ENCODE peak calls at places on chromosomes 7 and 10, in seven cellular contexts. D is HFF-Myc, Z is BJ, V is OCI-M1, R is iris pigment epithelial cell, W is Kasumi-1, A is right lobe of liver. J is an unnamed sample.

GRCh38 chr7:101696-102376 is 90.5 kb upstream of the FAM20C start:
- DNase-seq in D (no peak), Z (peak; percentile 67), V (no peak), R (peak; percentile 35), W (no peak), A (no peak), J (peak; percentile 35)

GRCh38 chr7:92634924-92635519 is 44.8 kb upstream of the FAM133B start:
- DNase-seq in D (peak; percentile 73), Z (peak; percentile 36), V (peak; percentile 97), R (peak; percentile 94), W (peak; percentile 66), A (no peak), J (peak; percentile 40)

GRCh38 chr7:106047146-106047545 is 65.0 kb downstream of the SYPL1 start:
- DNase-seq in D (no peak), Z (no peak), V (no peak), R (no peak), W (no peak), A (no peak), J (no peak)

GRCh38 chr7:94962661-94963060 is 55.3 kb downstream of the PPP1R9A start:
- DNase-seq in D (no peak), Z (no peak), V (no peak), R (no peak), W (no peak), A (no peak), J (no peak)

GRCh38 chr10:102334106-102334505 is 61.4 kb upstream of the NFKB2 start:
- DNase-seq in D (no peak), Z (no peak), V (no peak), R (peak; percentile 76), W (no peak), A (no peak), J (no peak)

GRCh38 chr10:47178537-47179290 is 121.3 kb upstream of the GDF10 start:
- DNase-seq in D (no peak), Z (no peak), V (no peak), R (no peak), W (no peak), A (no peak), J (no peak)

GRCh38 chr10:126160971-126161630 is 227.2 kb downstream of the ADAM12 start:
- DNase-seq in D (no peak), Z (no peak), V (peak; percentile 56), R (no peak), W (no peak), A (no peak), J (no peak)

GRCh38 chr7:36262286-36262685 is 109.2 kb downstream of the EEPD1 start:
- DNase-seq in D (no peak), Z (no peak), V (peak; percentile 1), R (peak; percentile 39), W (no peak), A (no peak), J (no peak)

GRCh38 chr7:36487756-36488336 is 98.2 kb downstream of the ANLN start:
- DNase-seq in D (no peak), Z (no peak), V (peak; percentile 78), R (peak; percentile 68), W (peak; percentile 88), A (no peak), J (no peak)

GRCh38 chr10:100327007-100327700 is 2.9 kb downstream of the PKD2L1 start:
- DNase-seq in D (no peak), Z (no peak), V (peak; percentile 91), R (no peak), W (peak; percentile 91), A (no peak), J (no peak)

GRCh38 chr7:74275401-74275881 is 13.8 kb upstream of the CLIP2 start:
- DNase-seq in D (no peak), Z (no peak), V (peak; percentile 78), R (no peak), W (no peak), A (no peak), J (no peak)

GRCh38 chr7:44615149-44615611 is 8.8 kb downstream of the OGDH start:
- DNase-seq in D (no peak), Z (no peak), V (no peak), R (peak; percentile 42), W (peak; percentile 83), A (no peak), J (no peak)

GRCh38 chr7:16921644-16922257 is 40.0 kb upstream of the AGR3 start:
- DNase-seq in D (no peak), Z (no peak), V (no peak), R (peak; percentile 30), W (no peak), A (no peak), J (no peak)

GRCh38 chr7:147443942-147444341 is 1146.6 kb upstream of the C7orf33 start:
- DNase-seq in D (no peak), Z (no peak), V (no peak), R (no peak), W (no peak), A (no peak), J (no peak)

GRCh38 chr10:21083861-21084260 is 186.8 kb upstream of the NEBL start:
- DNase-seq in D (no peak), Z (no peak), V (no peak), R (no peak), W (no peak), A (no peak), J (no peak)

GRCh38 chr7:91940572-91941341 is at the start of gene AKAP9:
- DNase-seq in D (no peak), Z (no peak), V (peak; percentile 100), R (peak; percentile 84), W (peak; percentile 83), A (peak; percentile 95), J (no peak)

GRCh38 chr7:90988996-90989765 is 275.1 kb upstream of the FZD1 start:
- DNase-seq in D (no peak), Z (no peak), V (no peak), R (no peak), W (no peak), A (no peak), J (no peak)

GRCh38 chr7:48087349-48087748 is 1.7 kb upstream of the UPP1 start:
- DNase-seq in D (no peak), Z (no peak), V (no peak), R (peak; percentile 85), W (no peak), A (no peak), J (no peak)

GRCh38 chr10:59708816-59709471 is 706 bp downstream of the SLC16A9 start:
- DNase-seq in D (no peak), Z (no peak), V (no peak), R (peak; percentile 8), W (no peak), A (no peak), J (no peak)

GRCh38 chr7:75984130-75985008 is 10.0 kb downstream of the TMEM120A start:
- DNase-seq in D (no peak), Z (no peak), V (no peak), R (no peak), W (no peak), A (no peak), J (no peak)

GRCh38 chr7:151568951-151569652 is 49.4 kb upstream of the RHEB start:
- DNase-seq in D (no peak), Z (no peak), V (no peak), R (no peak), W (no peak), A (no peak), J (no peak)

GRCh38 chr7:139716156-139716942 is 61.4 kb downstream of the HIPK2 start:
- DNase-seq in D (no peak), Z (no peak), V (no peak), R (no peak), W (no peak), A (no peak), J (no peak)

GRCh38 chr7:159104188-159105030 is 40.3 kb downstream of the VIPR2 start:
- DNase-seq in D (no peak), Z (no peak), V (no peak), R (no peak), W (no peak), A (peak; percentile 33), J (no peak)

GRCh38 chr10:100043796-100044195 is 34.0 kb upstream of the DNMBP start:
- DNase-seq in D (peak; percentile 61), Z (peak; percentile 30), V (no peak), R (peak; percentile 43), W (peak; percentile 29), A (no peak), J (peak; percentile 42)

GRCh38 chr10:80090120-80090519 is 11.7 kb downstream of the TMEM254 start:
- DNase-seq in D (no peak), Z (no peak), V (no peak), R (no peak), W (no peak), A (no peak), J (no peak)

GRCh38 chr10:78913219-78914059 is 155.3 kb upstream of the ZMIZ1 start:
- DNase-seq in D (no peak), Z (no peak), V (no peak), R (no peak), W (no peak), A (peak; percentile 81), J (no peak)

GRCh38 chr7:129950191-129950940 is 2.4 kb downstream of the UBE2H start:
- DNase-seq in D (no peak), Z (no peak), V (no peak), R (peak; percentile 39), W (no peak), A (no peak), J (no peak)

GRCh38 chr10:90635111-90635798 is 222.6 kb downstream of the HTR7 start:
- DNase-seq in D (no peak), Z (no peak), V (no peak), R (no peak), W (no peak), A (no peak), J (no peak)

GRCh38 chr7:146772581-146772980 is 656.0 kb downstream of the CNTNAP2 start:
- DNase-seq in D (no peak), Z (no peak), V (peak; percentile 63), R (no peak), W (peak; percentile 36), A (no peak), J (no peak)

GRCh38 chr10:85741626-85742300 is 624.8 kb downstream of the GRID1 start:
- DNase-seq in D (no peak), Z (no peak), V (peak; percentile 87), R (no peak), W (no peak), A (no peak), J (no peak)

GRCh38 chr7:108030536-108030935 is 27.6 kb upstream of the LAMB1 start:
- DNase-seq in D (no peak), Z (no peak), V (no peak), R (peak; percentile 50), W (no peak), A (no peak), J (no peak)

GRCh38 chr10:68105820-68106219 is 3.5 kb upstream of the MYPN start:
- DNase-seq in D (peak; percentile 32), Z (peak; percentile 64), V (peak; percentile 32), R (peak; percentile 85), W (no peak), A (no peak), J (peak; percentile 53)

GRCh38 chr10:46070749-46071148 is 24.7 kb upstream of the MSMB start:
- DNase-seq in D (no peak), Z (no peak), V (no peak), R (no peak), W (no peak), A (peak; percentile 13), J (no peak)

GRCh38 chr10:86368987-86369386 is 2.4 kb upstream of the GRID1 start:
- DNase-seq in D (no peak), Z (no peak), V (no peak), R (no peak), W (no peak), A (peak; percentile 23), J (no peak)

GRCh38 chr7:33711231-33712019 is 193.9 kb upstream of the BMPER start:
- DNase-seq in D (no peak), Z (no peak), V (no peak), R (no peak), W (no peak), A (peak; percentile 57), J (no peak)

GRCh38 chr10:5284311-5285057 is 80.3 kb upstream of the UCN3 start:
- DNase-seq in D (no peak), Z (no peak), V (peak; percentile 95), R (peak; percentile 96), W (peak; percentile 71), A (no peak), J (peak; percentile 50)

GRCh38 chr10:107215681-107216080 is 51.2 kb upstream of the SORCS1 start:
- DNase-seq in D (no peak), Z (no peak), V (no peak), R (no peak), W (no peak), A (no peak), J (no peak)

GRCh38 chr10:58400609-58401008 is 15.4 kb downstream of the TFAM start:
- DNase-seq in D (no peak), Z (no peak), V (no peak), R (peak; percentile 37), W (no peak), A (no peak), J (no peak)